ENCODE peak calls at places on chromosomes 16 and 17, in five cellular contexts. One of them, this sample, is unnamed.

GRCh38 chr17:14304222-14304844 is 3.5 kb downstream of the HS3ST3B1 start:
- DNase-seq in heart right ventricle: no peak
- DNase-seq in CD4-positive, alpha-beta T cell: no peak
- DNase-seq in ovary: no peak
- DNase-seq in fibroblast of lung: no peak
- DNase-seq in this sample: no peak

GRCh38 chr17:4297351-4297750 is 33.6 kb upstream of the ANKFY1 start:
- DNase-seq in heart right ventricle: no peak
- DNase-seq in CD4-positive, alpha-beta T cell: no peak
- DNase-seq in ovary: no peak
- DNase-seq in fibroblast of lung: peak; percentile 51
- DNase-seq in this sample: no peak

GRCh38 chr17:82531431-82531881 is 11.9 kb downstream of the FOXK2 start:
- DNase-seq in heart right ventricle: no peak
- DNase-seq in CD4-positive, alpha-beta T cell: no peak
- DNase-seq in ovary: no peak
- DNase-seq in fibroblast of lung: peak; percentile 90
- DNase-seq in this sample: no peak

GRCh38 chr16:59048876-59049275 is 314.8 kb upstream of the GOT2 start:
- DNase-seq in heart right ventricle: no peak
- DNase-seq in CD4-positive, alpha-beta T cell: no peak
- DNase-seq in ovary: no peak
- DNase-seq in fibroblast of lung: peak; percentile 14
- DNase-seq in this sample: no peak

GRCh38 chr16:3000540-3000939 is 12.2 kb upstream of the CLDN9 start:
- DNase-seq in heart right ventricle: no peak
- DNase-seq in CD4-positive, alpha-beta T cell: no peak
- DNase-seq in ovary: no peak
- DNase-seq in fibroblast of lung: no peak
- DNase-seq in this sample: no peak

GRCh38 chr16:56936950-56937349 is 5.0 kb downstream of the HERPUD1 start:
- DNase-seq in heart right ventricle: no peak
- DNase-seq in CD4-positive, alpha-beta T cell: no peak
- DNase-seq in ovary: no peak
- DNase-seq in fibroblast of lung: no peak
- DNase-seq in this sample: no peak

GRCh38 chr16:77564791-77565390 is 130.1 kb upstream of the ADAMTS18 start:
- DNase-seq in heart right ventricle: no peak
- DNase-seq in CD4-positive, alpha-beta T cell: no peak
- DNase-seq in ovary: no peak
- DNase-seq in fibroblast of lung: peak; percentile 81
- DNase-seq in this sample: no peak

GRCh38 chr17:57993471-57994365 is 5.7 kb upstream of the VEZF1 start:
- DNase-seq in heart right ventricle: no peak
- DNase-seq in CD4-positive, alpha-beta T cell: no peak
- DNase-seq in ovary: no peak
- DNase-seq in fibroblast of lung: no peak
- DNase-seq in this sample: no peak

GRCh38 chr17:58277107-58277506 is 3.6 kb downstream of the MPO start:
- DNase-seq in heart right ventricle: no peak
- DNase-seq in CD4-positive, alpha-beta T cell: no peak
- DNase-seq in ovary: no peak
- DNase-seq in fibroblast of lung: no peak
- DNase-seq in this sample: no peak

GRCh38 chr16:2853531-2854073 is 4.4 kb downstream of the PRSS22 start:
- DNase-seq in heart right ventricle: no peak
- DNase-seq in CD4-positive, alpha-beta T cell: no peak
- DNase-seq in ovary: no peak
- DNase-seq in fibroblast of lung: no peak
- DNase-seq in this sample: no peak

GRCh38 chr16:88953003-88953690 is 23.9 kb downstream of the CBFA2T3 start:
- DNase-seq in heart right ventricle: peak; percentile 5
- DNase-seq in CD4-positive, alpha-beta T cell: no peak
- DNase-seq in ovary: no peak
- DNase-seq in fibroblast of lung: no peak
- DNase-seq in this sample: no peak

GRCh38 chr17:81480140-81480917 is 32.3 kb downstream of the ACTG1 start:
- DNase-seq in heart right ventricle: no peak
- DNase-seq in CD4-positive, alpha-beta T cell: no peak
- DNase-seq in ovary: peak; percentile 55
- DNase-seq in fibroblast of lung: peak; percentile 69
- DNase-seq in this sample: no peak

GRCh38 chr17:64002658-64003525 is 4.7 kb downstream of the PRR29 start:
- DNase-seq in heart right ventricle: no peak
- DNase-seq in CD4-positive, alpha-beta T cell: no peak
- DNase-seq in ovary: no peak
- DNase-seq in fibroblast of lung: no peak
- DNase-seq in this sample: peak; percentile 10

GRCh38 chr17:40098846-40099626 is 1.4 kb downstream of the NR1D1 start:
- DNase-seq in heart right ventricle: peak; percentile 100
- DNase-seq in CD4-positive, alpha-beta T cell: peak; percentile 100
- DNase-seq in ovary: peak; percentile 100
- DNase-seq in fibroblast of lung: peak; percentile 98
- DNase-seq in this sample: peak; percentile 100

GRCh38 chr16:47064775-47065174 is 79.0 kb downstream of the NETO2 start:
- DNase-seq in heart right ventricle: no peak
- DNase-seq in CD4-positive, alpha-beta T cell: no peak
- DNase-seq in ovary: no peak
- DNase-seq in fibroblast of lung: no peak
- DNase-seq in this sample: no peak

GRCh38 chr16:50166511-50167500 is 13.7 kb downstream of the TENT4B start:
- DNase-seq in heart right ventricle: no peak
- DNase-seq in CD4-positive, alpha-beta T cell: no peak
- DNase-seq in ovary: no peak
- DNase-seq in fibroblast of lung: peak; percentile 35
- DNase-seq in this sample: no peak

GRCh38 chr16:50172195-50172922 is 19.3 kb downstream of the TENT4B start:
- DNase-seq in heart right ventricle: no peak
- DNase-seq in CD4-positive, alpha-beta T cell: no peak
- DNase-seq in ovary: no peak
- DNase-seq in fibroblast of lung: no peak
- DNase-seq in this sample: no peak

GRCh38 chr16:50165473-50165872 is 12.4 kb downstream of the TENT4B start:
- DNase-seq in heart right ventricle: no peak
- DNase-seq in CD4-positive, alpha-beta T cell: no peak
- DNase-seq in ovary: no peak
- DNase-seq in fibroblast of lung: no peak
- DNase-seq in this sample: no peak

GRCh38 chr16:50169555-50170096 is 16.5 kb downstream of the TENT4B start:
- DNase-seq in heart right ventricle: no peak
- DNase-seq in CD4-positive, alpha-beta T cell: no peak
- DNase-seq in ovary: no peak
- DNase-seq in fibroblast of lung: no peak
- DNase-seq in this sample: no peak

GRCh38 chr16:50167603-50168002 is 14.5 kb downstream of the TENT4B start:
- DNase-seq in heart right ventricle: no peak
- DNase-seq in CD4-positive, alpha-beta T cell: no peak
- DNase-seq in ovary: no peak
- DNase-seq in fibroblast of lung: no peak
- DNase-seq in this sample: no peak
- H3K27ac ChIP-seq in heart right ventricle: no peak overlapping the region
- H3K27ac ChIP-seq in CD4-positive, alpha-beta T cell: no peak overlapping the region
- H3K27ac ChIP-seq in ovary: no peak overlapping the region
- H3K27ac ChIP-seq in fibroblast of lung: no peak overlapping the region
- H3K27ac ChIP-seq in this sample: no peak overlapping the region

DNA sequence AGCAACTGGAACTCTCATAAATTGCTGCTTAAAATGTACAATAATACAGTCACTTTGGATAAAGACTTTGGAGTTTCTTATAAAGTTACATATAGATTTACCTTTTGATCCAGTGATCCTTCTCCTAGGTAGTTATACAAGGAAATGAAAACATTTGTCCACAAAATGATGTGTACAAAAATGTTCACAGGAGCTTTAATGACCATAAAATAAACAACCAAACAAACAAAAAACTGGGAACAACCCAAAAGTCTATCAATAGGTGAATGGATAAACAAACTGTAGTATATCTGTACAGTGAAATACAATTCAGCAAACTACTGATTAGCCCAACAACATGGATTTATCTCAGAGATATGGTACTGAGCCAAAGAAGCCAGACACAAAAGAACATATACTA is 37.6 kb downstream of the TTLL6 start:
- DNase-seq in heart right ventricle: no peak
- DNase-seq in CD4-positive, alpha-beta T cell: no peak
- DNase-seq in ovary: no peak
- DNase-seq in fibroblast of lung: no peak
- DNase-seq in this sample: no peak
- H3K27me3 ChIP-seq in heart right ventricle: peaks cover 48% of the 10 kb centered on the region
- H3K27me3 ChIP-seq in CD4-positive, alpha-beta T cell: no peaks in the 10 kb centered on the region
- H3K27me3 ChIP-seq in ovary: no peaks in the 10 kb centered on the region
- H3K27me3 ChIP-seq in fibroblast of lung: no peaks in the 10 kb centered on the region
- H3K27me3 ChIP-seq in this sample: no peaks in the 10 kb centered on the region

GRCh38 chr17:76138896-76139248 is 2.2 kb downstream of the FOXJ1 start:
- DNase-seq in heart right ventricle: no peak
- DNase-seq in CD4-positive, alpha-beta T cell: no peak
- DNase-seq in ovary: no peak
- DNase-seq in fibroblast of lung: no peak
- DNase-seq in this sample: no peak

GRCh38 chr17:76140661-76141211 is 309 bp downstream of the FOXJ1 start:
- DNase-seq in heart right ventricle: no peak
- DNase-seq in CD4-positive, alpha-beta T cell: no peak
- DNase-seq in ovary: no peak
- DNase-seq in fibroblast of lung: no peak
- DNase-seq in this sample: no peak

GRCh38 chr17:76141212-76142043 is at the start of gene FOXJ1:
- DNase-seq in heart right ventricle: peak; percentile 89
- DNase-seq in CD4-positive, alpha-beta T cell: peak; percentile 85
- DNase-seq in ovary: peak; percentile 86
- DNase-seq in fibroblast of lung: peak; percentile 75
- DNase-seq in this sample: peak; percentile 78

GRCh38 chr17:76139261-76139752 is 1.7 kb downstream of the FOXJ1 start:
- DNase-seq in heart right ventricle: no peak
- DNase-seq in CD4-positive, alpha-beta T cell: no peak
- DNase-seq in ovary: no peak
- DNase-seq in fibroblast of lung: no peak
- DNase-seq in this sample: no peak

GRCh38 chr17:76139801-76140660 is 1.0 kb downstream of the FOXJ1 start:
- DNase-seq in heart right ventricle: no peak
- DNase-seq in CD4-positive, alpha-beta T cell: peak; percentile 33
- DNase-seq in ovary: no peak
- DNase-seq in fibroblast of lung: no peak
- DNase-seq in this sample: no peak
- TF ChIP-seq CTCF in heart right ventricle: no peak
- TF ChIP-seq CTCF in CD4-positive, alpha-beta T cell: no peak
- TF ChIP-seq CTCF in ovary: no peak
- TF ChIP-seq CTCF in fibroblast of lung: no peak
- TF ChIP-seq CTCF in this sample: no peak

GRCh38 chr16:67396159-67396774 is 3.0 kb upstream of the TPPP3 start:
- DNase-seq in heart right ventricle: peak; percentile 80
- DNase-seq in CD4-positive, alpha-beta T cell: no peak
- DNase-seq in ovary: peak; percentile 79
- DNase-seq in fibroblast of lung: peak; percentile 70
- DNase-seq in this sample: peak; percentile 73
- H3K27ac ChIP-seq in heart right ventricle: peak overlapping the region; percentile 88
- H3K27ac ChIP-seq in CD4-positive, alpha-beta T cell: no peak overlapping the region
- H3K27ac ChIP-seq in ovary: no peak overlapping the region
- H3K27ac ChIP-seq in fibroblast of lung: peak overlapping the region; percentile 30
- H3K27ac ChIP-seq in this sample: peak overlapping the region; percentile 57

GRCh38 chr16:85077576-85078125 is 34.6 kb downstream of the CIBAR2 start:
- DNase-seq in heart right ventricle: no peak
- DNase-seq in CD4-positive, alpha-beta T cell: no peak
- DNase-seq in ovary: no peak
- DNase-seq in fibroblast of lung: no peak
- DNase-seq in this sample: no peak
- H3K27me3 ChIP-seq in heart right ventricle: no peaks in the 10 kb centered on the region
- H3K27me3 ChIP-seq in CD4-positive, alpha-beta T cell: no peaks in the 10 kb centered on the region
- H3K27me3 ChIP-seq in ovary: no peaks in the 10 kb centered on the region
- H3K27me3 ChIP-seq in fibroblast of lung: no peaks in the 10 kb centered on the region
- H3K27me3 ChIP-seq in this sample: no peaks in the 10 kb centered on the region

DNA sequence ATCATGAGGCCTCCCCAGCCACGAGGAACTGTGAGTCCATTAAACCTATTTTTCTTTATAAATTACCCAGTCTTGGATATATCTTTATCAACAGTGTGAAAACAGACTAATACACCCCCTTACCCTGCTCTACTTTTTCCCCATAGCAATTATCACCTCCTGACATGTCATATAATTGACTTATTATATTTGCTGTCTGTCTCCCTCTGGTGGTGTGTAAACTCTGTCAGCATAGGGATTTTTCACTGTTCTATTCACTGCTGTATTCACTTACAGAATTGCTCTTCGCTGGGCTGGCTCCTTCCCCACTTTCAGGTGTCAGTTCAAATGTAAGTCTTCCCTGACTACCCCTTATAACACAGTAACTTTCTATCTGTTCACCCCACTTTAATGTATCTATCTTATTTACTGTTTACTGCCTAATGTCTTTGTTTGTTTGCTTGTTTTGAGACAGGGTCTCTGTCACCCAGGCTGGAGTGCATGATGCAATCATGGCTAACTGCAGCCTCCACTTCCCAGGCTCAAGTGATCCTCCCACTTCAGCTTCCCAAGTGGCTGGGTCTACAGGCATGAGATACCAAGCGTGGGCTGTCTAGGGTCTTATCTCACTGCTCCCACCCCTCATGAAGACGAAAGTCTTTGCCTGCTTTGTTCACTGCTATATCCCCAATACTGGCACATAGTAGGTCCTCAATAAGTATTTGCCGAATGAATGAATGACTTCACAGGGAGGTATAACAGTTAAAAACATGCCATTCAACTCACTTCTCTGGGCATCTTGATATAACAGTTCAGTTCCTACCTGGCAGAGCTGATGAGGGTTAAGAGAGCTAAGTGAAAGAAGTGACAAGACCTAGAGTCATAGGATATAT is 52.4 kb upstream of the CDH3 start:
- DNase-seq in heart right ventricle: no peak
- DNase-seq in CD4-positive, alpha-beta T cell: no peak
- DNase-seq in ovary: no peak
- DNase-seq in fibroblast of lung: no peak
- DNase-seq in this sample: no peak
- TF ChIP-seq CTCF in heart right ventricle: no peak
- TF ChIP-seq CTCF in CD4-positive, alpha-beta T cell: peak; percentile 44
- TF ChIP-seq CTCF in ovary: no peak
- TF ChIP-seq CTCF in fibroblast of lung: peak; percentile 32
- TF ChIP-seq CTCF in this sample: no peak

DNA sequence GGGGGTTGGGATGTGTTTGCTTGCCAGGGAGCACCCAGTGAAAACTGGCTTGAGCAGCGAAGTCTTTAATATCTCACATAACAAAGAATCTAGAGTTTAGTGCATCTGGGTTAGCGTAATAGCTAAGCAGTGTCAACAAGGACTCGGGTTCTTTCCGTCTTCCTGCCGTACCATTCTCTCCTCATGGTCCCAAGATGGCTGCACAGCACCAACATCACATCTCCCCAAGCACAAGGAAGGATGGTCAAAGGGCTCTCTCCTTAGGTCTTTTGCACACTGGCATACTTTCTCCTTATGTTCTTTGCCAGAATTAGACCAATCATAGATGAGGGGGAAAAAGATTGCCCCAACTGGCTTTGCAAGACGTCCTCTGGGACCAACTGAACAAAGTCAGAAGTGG is 30.9 kb downstream of the CRISPLD2 start:
- DNase-seq in heart right ventricle: no peak
- DNase-seq in CD4-positive, alpha-beta T cell: no peak
- DNase-seq in ovary: no peak
- DNase-seq in fibroblast of lung: no peak
- DNase-seq in this sample: no peak
- H3K27ac ChIP-seq in heart right ventricle: no peak overlapping the region
- H3K27ac ChIP-seq in CD4-positive, alpha-beta T cell: no peak overlapping the region
- H3K27ac ChIP-seq in ovary: no peak overlapping the region
- H3K27ac ChIP-seq in fibroblast of lung: no peak overlapping the region
- H3K27ac ChIP-seq in this sample: peak overlapping the region; percentile 32